ENCODE peak calls at places on chromosomes 11 and 22, in six cellular contexts. J, Y, X, I, Q and Z are unnamed samples.
A peak's percentile ranks its signal among the peaks of the same experiment; 100 is the strongest.

GRCh38 chr11:121082670-121083069 is 18.4 kb upstream of the TECTA start:
- DNase-seq in J (no peak), Y (peak; percentile 66), X (no peak), I (peak; percentile 73), Q (no peak), Z (no peak)

GRCh38 chr11:20555783-20556182 is 43.6 kb upstream of the SLC6A5 start:
- DNase-seq in J (no peak), Y (no peak), X (no peak), I (no peak), Q (no peak), Z (no peak)

GRCh38 chr22:28989035-28989464 is 72.6 kb downstream of the C22orf31 start:
- DNase-seq in J (no peak), Y (peak; percentile 78), X (no peak), I (no peak), Q (no peak), Z (no peak)

GRCh38 chr11:72228229-72228843 is 3.8 kb downstream of the INPPL1 start:
- DNase-seq in J (no peak), Y (peak; percentile 39), X (peak; percentile 45), I (no peak), Q (no peak), Z (peak; percentile 30)

GRCh38 chr11:64339754-64340408 is at the start of gene CCDC88B:
- DNase-seq in J (no peak), Y (no peak), X (peak; percentile 70), I (no peak), Q (no peak), Z (no peak)

GRCh38 chr11:118658372-118659313 is 20.8 kb downstream of the TREH start:
- DNase-seq in J (no peak), Y (peak; percentile 47), X (no peak), I (no peak), Q (no peak), Z (no peak)

GRCh38 chr11:132605794-132606570 is 926.3 kb downstream of the OPCML start:
- DNase-seq in J (no peak), Y (no peak), X (no peak), I (peak; percentile 29), Q (no peak), Z (no peak)

GRCh38 chr11:64233913-64234839 is at the start of gene VEGFB:
- DNase-seq in J (peak; percentile 92), Y (no peak), X (peak; percentile 81), I (peak; percentile 74), Q (peak; percentile 53), Z (peak; percentile 83)

GRCh38 chr22:48782817-48783511 is 1044.7 kb downstream of the BRD1 start:
- DNase-seq in J (peak; percentile 53), Y (peak; percentile 59), X (no peak), I (peak; percentile 73), Q (peak; percentile 4), Z (no peak)

GRCh38 chr22:29842740-29843139 is 4.7 kb upstream of the ASCC2 start:
- DNase-seq in J (no peak), Y (no peak), X (no peak), I (no peak), Q (no peak), Z (no peak)

GRCh38 chr11:35214792-35215193 is 75.8 kb downstream of the CD44 start:
- DNase-seq in J (no peak), Y (peak; percentile 66), X (no peak), I (peak; percentile 34), Q (no peak), Z (no peak)

GRCh38 chr11:119790476-119790875 is 61.5 kb upstream of the NECTIN1 start:
- DNase-seq in J (no peak), Y (no peak), X (no peak), I (no peak), Q (no peak), Z (no peak)

GRCh38 chr11:67429038-67429668 is 859 bp downstream of the RPS6KB2 start:
- DNase-seq in J (no peak), Y (no peak), X (no peak), I (no peak), Q (no peak), Z (peak; percentile 49)

GRCh38 chr22:46070722-46071450 is 79.4 kb upstream of the PPARA start:
- DNase-seq in J (peak; percentile 88), Y (peak; percentile 61), X (peak; percentile 81), I (peak; percentile 73), Q (peak; percentile 56), Z (peak; percentile 84)

GRCh38 chr11:14537134-14537599 is 17.0 kb upstream of the PSMA1 start:
- DNase-seq in J (peak; percentile 68), Y (no peak), X (no peak), I (peak; percentile 50), Q (no peak), Z (no peak)

GRCh38 chr11:103978588-103979580 is 57.6 kb upstream of the DDI1 start:
- DNase-seq in J (no peak), Y (no peak), X (no peak), I (no peak), Q (no peak), Z (no peak)

GRCh38 chr11:34744511-34744910 is 123.6 kb downstream of the EHF start:
- DNase-seq in J (no peak), Y (no peak), X (no peak), I (no peak), Q (no peak), Z (no peak)

GRCh38 chr11:106854429-106854828 is 163.8 kb downstream of the GUCY1A2 start:
- DNase-seq in J (no peak), Y (no peak), X (no peak), I (no peak), Q (no peak), Z (no peak)

GRCh38 chr11:64553554-64554201 is 37.3 kb upstream of the SLC22A12 start:
- DNase-seq in J (peak; percentile 83), Y (peak; percentile 74), X (peak; percentile 68), I (peak; percentile 72), Q (peak; percentile 52), Z (peak; percentile 80)

GRCh38 chr11:44774131-44774530 is 47.4 kb downstream of the TSPAN18 start:
- DNase-seq in J (no peak), Y (peak; percentile 79), X (peak; percentile 34), I (no peak), Q (peak; percentile 28), Z (no peak)

GRCh38 chr22:29219881-29220670 is 14.4 kb downstream of the EMID1 start:
- DNase-seq in J (peak; percentile 21), Y (peak; percentile 47), X (no peak), I (no peak), Q (no peak), Z (no peak)

GRCh38 chr11:72821221-72821919 is 7.2 kb downstream of the ATG16L2 start:
- DNase-seq in J (no peak), Y (peak; percentile 61), X (peak; percentile 49), I (no peak), Q (no peak), Z (no peak)

GRCh38 chr11:120797133-120797532 is 226.8 kb upstream of the TBCEL start:
- DNase-seq in J (no peak), Y (no peak), X (no peak), I (no peak), Q (no peak), Z (no peak)

GRCh38 chr11:1560618-1561251 is 11.3 kb downstream of the DUSP8 start:
- DNase-seq in J (no peak), Y (peak; percentile 35), X (no peak), I (no peak), Q (no peak), Z (no peak)

GRCh38 chr11:1557904-1558831 is 13.9 kb downstream of the DUSP8 start:
- DNase-seq in J (no peak), Y (peak; percentile 40), X (no peak), I (no peak), Q (peak; percentile 45), Z (peak; percentile 51)

GRCh38 chr11:1561266-1561665 is 10.8 kb downstream of the DUSP8 start:
- DNase-seq in J (peak; percentile 16), Y (peak; percentile 22), X (no peak), I (no peak), Q (no peak), Z (no peak)

GRCh38 chr11:1560011-1560579 is 12.0 kb downstream of the DUSP8 start:
- DNase-seq in J (no peak), Y (peak; percentile 24), X (no peak), I (no peak), Q (no peak), Z (no peak)

GRCh38 chr11:1559103-1559951 is 12.7 kb downstream of the DUSP8 start:
- DNase-seq in J (peak; percentile 52), Y (peak; percentile 74), X (peak; percentile 97), I (peak; percentile 63), Q (peak; percentile 72), Z (peak; percentile 54)
- H3K4me1 ChIP-seq in J (peaks cover 12% of the 10 kb centered on the region), Y (peaks cover 2% of the 10 kb centered on the region), X (no peaks in the 10 kb centered on the region), I (peaks cover 19% of the 10 kb centered on the region), Q (peaks cover 56% of the 10 kb centered on the region), Z (peaks cover 6% of the 10 kb centered on the region)

DNA sequence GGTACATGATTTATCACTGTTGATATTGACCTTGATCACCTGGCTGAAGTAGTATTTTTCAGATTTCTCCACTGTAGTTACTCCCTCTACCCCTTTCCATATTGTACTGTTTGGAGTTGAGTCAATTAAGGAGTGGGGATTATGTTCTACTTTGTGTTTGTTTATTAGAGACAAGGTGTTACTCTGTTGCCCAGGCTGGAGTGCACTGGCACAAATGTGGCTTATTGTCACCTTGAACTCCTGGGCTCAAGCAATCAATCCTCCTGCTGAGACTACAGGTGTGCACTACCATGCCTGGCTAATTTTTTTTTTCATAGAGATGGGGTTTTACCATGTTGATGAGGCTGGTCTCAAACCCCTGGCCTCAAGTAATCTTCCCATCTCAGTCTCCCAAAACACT is 85.3 kb upstream of the CCDC90B start:
- DNase-seq in J (no peak), Y (no peak), X (no peak), I (no peak), Q (no peak), Z (no peak)
- H3K9me3 ChIP-seq in J (no peaks in the 10 kb centered on the region), Y (no peaks in the 10 kb centered on the region), X (no peaks in the 10 kb centered on the region), I (no peaks in the 10 kb centered on the region), Q (peaks cover 4% of the 10 kb centered on the region), Z (no peaks in the 10 kb centered on the region)

GRCh38 chr22:22358136-22358535 is 113.5 kb downstream of the VPREB1 start:
- DNase-seq in J (no peak), Y (no peak), X (no peak), I (no peak), Q (no peak), Z (no peak)

GRCh38 chr22:22355233-22355834 is 110.7 kb downstream of the VPREB1 start:
- DNase-seq in J (no peak), Y (no peak), X (no peak), I (no peak), Q (no peak), Z (no peak)

GRCh38 chr22:22358686-22359085 is 114.1 kb downstream of the VPREB1 start:
- DNase-seq in J (no peak), Y (no peak), X (no peak), I (no peak), Q (no peak), Z (no peak)

GRCh38 chr22:22359465-22359864 is 114.9 kb downstream of the VPREB1 start:
- DNase-seq in J (no peak), Y (no peak), X (no peak), I (no peak), Q (no peak), Z (no peak)

GRCh38 chr22:22357024-22357868 is 112.7 kb downstream of the VPREB1 start:
- DNase-seq in J (peak; percentile 78), Y (peak; percentile 91), X (peak; percentile 80), I (peak; percentile 91), Q (peak; percentile 44), Z (peak; percentile 68)
- TF ChIP-seq CTCF in J (peak; percentile 69), Y (peak; percentile 79), X (peak; percentile 78), I (peak; percentile 74), Q (peak; percentile 73), Z (peak; percentile 41)

DNA sequence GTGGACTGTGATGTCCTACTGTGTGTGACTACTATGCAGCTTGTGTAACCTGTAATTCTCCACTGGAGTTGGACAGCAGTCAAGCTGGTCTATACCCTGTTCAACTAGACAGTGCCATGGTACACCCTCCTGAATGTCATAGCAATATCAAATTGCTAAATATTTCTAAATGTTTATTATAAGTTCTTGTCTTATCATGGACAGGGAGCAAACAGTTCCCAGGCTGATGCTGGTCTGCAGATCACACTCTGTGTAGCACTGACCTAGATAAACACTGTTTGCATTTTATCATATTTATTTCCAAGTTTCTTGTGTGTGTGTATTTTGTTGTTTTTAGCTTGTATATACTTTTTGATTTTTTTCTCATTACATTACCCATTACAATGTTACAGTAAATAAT is 22.0 kb downstream of the PARVA start:
- DNase-seq in J (no peak), Y (no peak), X (no peak), I (no peak), Q (no peak), Z (no peak)
- H3K4me1 ChIP-seq in J (peaks cover 7% of the 10 kb centered on the region), Y (no peaks in the 10 kb centered on the region), X (no peaks in the 10 kb centered on the region), I (no peaks in the 10 kb centered on the region), Q (peaks cover 87% of the 10 kb centered on the region), Z (peaks cover 34% of the 10 kb centered on the region)